ENCODE peak calls at places on chromosomes 1 and 21, in four cellular contexts. Z is GOT3, E is amygdala, U is kidney glomerular epithelial cell. Y is an unnamed sample.

GRCh38 chr1:55725378-55725777 is 510.2 kb upstream of the USP24 start:
- DNase-seq in Z (no peak), E (no peak), U (no peak), Y (no peak)

GRCh38 chr1:186236921-186237320 is 138.1 kb downstream of the TPR start:
- DNase-seq in U (peak), E (no peak), Z (peak), Y (no peak)

GRCh38 chr1:154191990-154192450 is at the start of gene TPM3:
- DNase-seq in E (no peak), U (peak), Z (no peak), Y (no peak)

GRCh38 chr21:43193651-43194302 is 25.0 kb downstream of the CRYAA start:
- DNase-seq in E (no peak), U (peak), Z (no peak), Y (no peak)

GRCh38 chr21:33109574-33110339 is 39.8 kb downstream of the OLIG1 start:
- DNase-seq in U (no peak), E (no peak), Z (no peak), Y (no peak)

GRCh38 chr1:8097077-8097799 is 71.1 kb upstream of the ERRFI1 start:
- DNase-seq in E (no peak), U (peak), Z (no peak), Y (no peak)

GRCh38 chr1:154199563-154199879 is 6.6 kb downstream of the CFAP141 start:
- DNase-seq in E (no peak), U (no peak), Z (no peak), Y (no peak)

GRCh38 chr1:108079550-108079949 is 114.6 kb upstream of the VAV3 start:
- DNase-seq in U (no peak), Z (no peak), E (no peak), Y (no peak)

GRCh38 chr1:26197813-26198212 is 7.4 kb downstream of the CATSPER4 start:
- DNase-seq in Z (no peak), U (no peak), E (no peak), Y (no peak)

GRCh38 chr1:178037510-178038253 is 56.2 kb upstream of the RASAL2 start:
- DNase-seq in E (peak), U (peak), Z (peak), Y (peak)